ENCODE peak calls at places on chromosomes 7 and 10, in nine cellular contexts. E is NCI-H2107; Y is putamen; J is stimulated activated CD4-positive, alpha-beta T cell treated with anti-CD3 and anti-CD28 coated beads, TNF-alpha, amount 100 ng/mL, for 4 hours; M is AG04450; L is T-cell; P is amniotic stem cell; Q is kidney; W is transverse colon. K is an unnamed sample.

GRCh38 chr10:71268247-71268691 is 50.8 kb upstream of the SLC29A3 start:
- DNase-seq in P (no peak), E (no peak), M (no peak), Q (no peak), J (no peak), L (no peak), Y (no peak), W (no peak), K (no peak)

GRCh38 chr7:147332988-147333387 is 1216.4 kb downstream of the CNTNAP2 start:
- DNase-seq in M (no peak), J (no peak), Y (no peak), L (no peak), Q (no peak), P (no peak), W (no peak), E (no peak), K (no peak)

GRCh38 chr7:47152307-47152706 is 429.6 kb downstream of the TNS3 start:
- DNase-seq in E (no peak), W (no peak), Y (no peak), J (no peak), P (no peak), Q (no peak), M (no peak), L (no peak), K (no peak)

GRCh38 chr10:55183993-55184392 is 383.0 kb upstream of the PCDH15 start:
- DNase-seq in P (no peak), W (no peak), E (no peak), M (no peak), Y (no peak), J (no peak), Q (no peak), L (no peak), K (no peak)

GRCh38 chr10:7007575-7008190 is 403.2 kb downstream of the SFMBT2 start:
- DNase-seq in Q (no peak), W (no peak), E (no peak), Y (no peak), M (no peak), J (no peak), L (no peak), P (no peak), K (no peak)

GRCh38 chr10:29946953-29947700 is 112.3 kb downstream of the JCAD start:
- DNase-seq in W (no peak), L (no peak), Q (peak), Y (no peak), E (no peak), P (peak), J (no peak), M (peak), K (peak)

GRCh38 chr10:65294329-65294728 is 1631.5 kb upstream of the LRRTM3 start:
- DNase-seq in P (no peak), Q (no peak), W (no peak), E (no peak), Y (no peak), M (no peak), J (no peak), L (no peak), K (no peak)

GRCh38 chr10:98097175-98097574 is 37.3 kb upstream of the R3HCC1L start:
- DNase-seq in L (no peak), J (no peak), Q (no peak), P (no peak), Y (no peak), M (no peak), W (no peak), E (no peak), K (no peak)

GRCh38 chr7:16732828-16733227 is 20.7 kb upstream of the TSPAN13 start:
- DNase-seq in L (no peak), Y (no peak), E (no peak), J (no peak), W (no peak), P (no peak), Q (no peak), M (no peak), K (no peak)

K was measured in pulmonary artery endothelial cell.